ENCODE peak calls at places on chromosome 13, in nine cellular contexts. One of them, this sample, is unnamed.

GRCh38 chr13:113977976-113978375 is 4.1 kb upstream of the C13orf46 start:
- DNase-seq in EL: no peak
- DNase-seq in AG09319: no peak
- DNase-seq in lower lobe of right lung: peak
- DNase-seq in smooth muscle cell of the brain vasculature: no peak
- DNase-seq in T1000: no peak
- DNase-seq in HTR-8/SVneo: no peak
- DNase-seq in NCI-H1105: no peak
- DNase-seq in brain microvascular endothelial cell: no peak
- DNase-seq in this sample: no peak

GRCh38 chr13:70835349-70835748 is 727.1 kb upstream of the KLHL1 start:
- DNase-seq in lower lobe of right lung: no peak
- DNase-seq in brain microvascular endothelial cell: no peak
- DNase-seq in HTR-8/SVneo: no peak
- DNase-seq in AG09319: no peak
- DNase-seq in T1000: no peak
- DNase-seq in NCI-H1105: no peak
- DNase-seq in EL: no peak
- DNase-seq in smooth muscle cell of the brain vasculature: no peak
- DNase-seq in this sample: no peak

GRCh38 chr13:93217701-93218100 is 8.9 kb upstream of the GPC6 start:
- DNase-seq in NCI-H1105: no peak
- DNase-seq in EL: no peak
- DNase-seq in lower lobe of right lung: no peak
- DNase-seq in smooth muscle cell of the brain vasculature: no peak
- DNase-seq in T1000: no peak
- DNase-seq in HTR-8/SVneo: no peak
- DNase-seq in brain microvascular endothelial cell: no peak
- DNase-seq in AG09319: no peak
- DNase-seq in this sample: no peak

GRCh38 chr13:46716821-46717220 is 80.1 kb downstream of the ESD start:
- DNase-seq in AG09319: no peak
- DNase-seq in EL: no peak
- DNase-seq in T1000: no peak
- DNase-seq in HTR-8/SVneo: no peak
- DNase-seq in NCI-H1105: no peak
- DNase-seq in brain microvascular endothelial cell: no peak
- DNase-seq in lower lobe of right lung: no peak
- DNase-seq in smooth muscle cell of the brain vasculature: no peak
- DNase-seq in this sample: no peak

GRCh38 chr13:99640260-99640659 is 139.0 kb downstream of the TM9SF2 start:
- DNase-seq in AG09319: no peak
- DNase-seq in EL: no peak
- DNase-seq in T1000: no peak
- DNase-seq in brain microvascular endothelial cell: no peak
- DNase-seq in HTR-8/SVneo: no peak
- DNase-seq in NCI-H1105: no peak
- DNase-seq in lower lobe of right lung: no peak
- DNase-seq in smooth muscle cell of the brain vasculature: no peak
- DNase-seq in this sample: no peak

GRCh38 chr13:70964124-70964523 is 855.9 kb upstream of the KLHL1 start:
- DNase-seq in AG09319: no peak
- DNase-seq in HTR-8/SVneo: no peak
- DNase-seq in EL: no peak
- DNase-seq in NCI-H1105: peak
- DNase-seq in T1000: no peak
- DNase-seq in brain microvascular endothelial cell: no peak
- DNase-seq in smooth muscle cell of the brain vasculature: no peak
- DNase-seq in lower lobe of right lung: no peak
- DNase-seq in this sample: no peak

GRCh38 chr13:32666990-32667571 is 80.8 kb downstream of the PDS5B start:
- DNase-seq in HTR-8/SVneo: no peak
- DNase-seq in lower lobe of right lung: no peak
- DNase-seq in smooth muscle cell of the brain vasculature: no peak
- DNase-seq in brain microvascular endothelial cell: no peak
- DNase-seq in EL: no peak
- DNase-seq in T1000: no peak
- DNase-seq in NCI-H1105: no peak
- DNase-seq in AG09319: no peak
- DNase-seq in this sample: no peak

GRCh38 chr13:101544979-101545378 is 92.5 kb downstream of the ITGBL1 start:
- DNase-seq in T1000: no peak
- DNase-seq in EL: no peak
- DNase-seq in brain microvascular endothelial cell: no peak
- DNase-seq in smooth muscle cell of the brain vasculature: no peak
- DNase-seq in AG09319: no peak
- DNase-seq in NCI-H1105: no peak
- DNase-seq in lower lobe of right lung: no peak
- DNase-seq in HTR-8/SVneo: no peak
- DNase-seq in this sample: no peak

GRCh38 chr13:30038884-30039283 is 188.5 kb upstream of the UBL3 start:
- DNase-seq in lower lobe of right lung: no peak
- DNase-seq in EL: peak
- DNase-seq in HTR-8/SVneo: no peak
- DNase-seq in smooth muscle cell of the brain vasculature: no peak
- DNase-seq in T1000: no peak
- DNase-seq in AG09319: peak
- DNase-seq in brain microvascular endothelial cell: no peak
- DNase-seq in NCI-H1105: no peak
- DNase-seq in this sample: peak